ENCODE peak calls at places on chromosomes 6 and 20, in ten cellular contexts. A is H1, S is stomach, P is sigmoid colon, H is HCT116, Z is esophagus muscularis mucosa, U is upper lobe of left lung, X is endothelial cell of umbilical vein, G is breast epithelium, M is K562. N is an unnamed sample.

GRCh38 chr6:44527961-44528644 is 140.6 kb downstream of the CDC5L start:
- DNase-seq in U (no peak), H (no peak), X (no peak), S (no peak), G (no peak), A (no peak), P (no peak), Z (peak; percentile 55), M (no peak), N (no peak)

GRCh38 chr6:36335465-36336209 is 1.1 kb downstream of the BNIP5 start:
- DNase-seq in X (no peak), G (no peak), M (no peak), H (no peak), A (no peak), P (no peak), Z (no peak), S (no peak), U (no peak), N (no peak)

GRCh38 chr6:155107432-155108069 is 112.4 kb downstream of the TIAM2 start:
- DNase-seq in A (no peak), X (no peak), M (no peak), H (no peak), S (no peak), Z (no peak), P (no peak), U (no peak), G (no peak), N (no peak)

GRCh38 chr6:37985355-37985754 is 165.8 kb downstream of the ZFAND3 start:
- DNase-seq in G (no peak), A (no peak), U (no peak), S (no peak), Z (no peak), M (no peak), X (no peak), P (no peak), H (no peak), N (no peak)

GRCh38 chr20:45506398-45506797 is 9.0 kb downstream of the SPINT3 start:
- DNase-seq in X (no peak), S (no peak), P (no peak), G (no peak), M (no peak), H (no peak), Z (no peak), A (no peak), U (no peak), N (no peak)

GRCh38 chr6:148530394-148530923 is 187.8 kb downstream of the SASH1 start:
- DNase-seq in U (no peak), G (no peak), A (no peak), P (no peak), Z (peak; percentile 90), H (no peak), X (peak; percentile 87), S (no peak), M (peak; percentile 76), N (no peak)

GRCh38 chr6:143607959-143608358 is 69.8 kb upstream of the PHACTR2 start:
- DNase-seq in S (no peak), X (no peak), M (no peak), U (no peak), P (no peak), G (no peak), A (no peak), Z (no peak), H (no peak), N (no peak)

GRCh38 chr6:33163540-33163939 is 28.7 kb downstream of the COL11A2 start:
- DNase-seq in P (no peak), A (no peak), G (no peak), S (no peak), Z (no peak), M (no peak), U (no peak), X (no peak), H (no peak), N (no peak)

GRCh38 chr20:63101781-63102719 is 95.3 kb upstream of the BHLHE23 start:
- DNase-seq in A (no peak), M (no peak), P (peak; percentile 70), Z (no peak), X (peak; percentile 10), H (no peak), U (no peak), S (peak; percentile 39), G (no peak), N (peak; percentile 85)

GRCh38 chr6:50952092-50952932 is 133.6 kb downstream of the TFAP2B start:
- DNase-seq in A (no peak), Z (no peak), G (no peak), S (no peak), P (no peak), U (no peak), M (peak; percentile 68), H (no peak), X (no peak), N (no peak)

GRCh38 chr6:24704468-24704867 is 14.5 kb downstream of the C6orf62 start:
- DNase-seq in X (no peak), M (no peak), H (no peak), G (no peak), S (no peak), U (no peak), A (no peak), Z (no peak), P (no peak), N (no peak)
- TF ChIP-seq POLR2AphosphoS5 in X (no peak), M (no peak), H (no peak), G (no peak), S (no peak), U (no peak), A (no peak), Z (no peak), P (no peak), N (no peak)

DNA sequence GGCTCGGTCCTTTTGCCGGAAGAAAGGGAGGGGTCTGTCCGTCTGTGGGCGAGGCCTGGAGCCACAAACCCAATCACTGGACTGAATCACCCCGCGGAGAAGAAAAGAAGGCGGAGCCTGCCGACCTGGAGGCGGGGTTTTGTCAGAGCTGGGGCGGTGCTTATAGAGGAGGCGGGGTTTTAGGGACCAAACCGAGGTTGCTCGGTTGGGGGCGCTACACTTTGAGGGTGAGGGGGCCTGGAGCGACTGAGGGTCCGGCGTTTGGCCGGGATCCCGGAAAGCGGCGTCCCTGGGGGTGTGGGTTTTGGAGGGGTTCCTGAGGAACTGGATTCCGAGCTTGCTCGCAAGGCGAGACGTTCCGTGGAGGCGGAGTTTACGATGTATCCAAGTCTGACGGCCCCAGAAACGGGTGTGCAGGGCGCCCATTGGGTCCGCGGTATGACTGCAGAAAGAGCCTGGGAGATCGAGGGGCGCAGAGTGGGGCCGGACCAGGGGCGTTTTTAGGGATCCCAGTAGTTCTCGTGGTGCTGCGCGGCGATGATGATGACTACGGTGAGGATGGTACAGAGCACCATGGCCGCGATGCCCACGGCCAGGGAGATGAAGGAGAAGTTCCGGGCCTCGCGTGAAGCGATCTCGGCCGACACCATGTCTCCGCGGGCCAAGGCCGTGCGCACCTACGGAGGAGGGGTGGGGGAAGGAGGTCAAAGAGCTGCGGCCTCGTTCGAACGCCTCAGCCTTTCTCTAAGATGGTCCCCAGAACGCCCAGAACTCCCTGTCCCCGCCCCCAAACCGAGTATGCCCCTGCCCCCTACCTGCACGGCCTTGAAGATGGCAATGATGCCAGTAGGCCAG is 2.8 kb downstream of the PRRT1 start:
- DNase-seq in S (peak; percentile 86), H (no peak), A (peak; percentile 72), P (no peak), G (no peak), M (no peak), U (peak; percentile 52), X (peak; percentile 66), Z (no peak), N (peak; percentile 85)
- TF ChIP-seq CTCF in S (no peak), H (no peak), A (peak; percentile 39), P (no peak), G (no peak), M (no peak), U (no peak), X (peak; percentile 37), Z (no peak), N (no peak)

GRCh38 chr20:34045930-34046329 is 52.2 kb downstream of the RALY start:
- DNase-seq in G (no peak), M (no peak), P (no peak), U (no peak), S (peak; percentile 29), Z (no peak), X (no peak), A (peak; percentile 23), H (no peak), N (no peak)
- TF ChIP-seq POLR2A in G (no peak), M (no peak), P (no peak), U (no peak), S (no peak), Z (no peak), X (no peak), A (no peak), H (no peak), N (no peak)

GRCh38 chr20:49427751-49428518 is 54.5 kb downstream of the KCNB1 start:
- DNase-seq in Z (no peak), G (no peak), P (no peak), S (no peak), H (no peak), M (no peak), U (no peak), A (no peak), X (no peak), N (no peak)

GRCh38 chr20:49424536-49424935 is 57.9 kb downstream of the KCNB1 start:
- DNase-seq in H (no peak), Z (no peak), S (no peak), X (no peak), P (peak; percentile 70), A (no peak), M (peak; percentile 7), G (no peak), U (no peak), N (no peak)

GRCh38 chr20:49430320-49430719 is 52.1 kb downstream of the KCNB1 start:
- DNase-seq in M (no peak), Z (no peak), U (no peak), H (no peak), A (no peak), P (no peak), G (no peak), S (no peak), X (no peak), N (no peak)

GRCh38 chr20:49426395-49426794 is 56.1 kb downstream of the KCNB1 start:
- DNase-seq in S (no peak), A (no peak), U (no peak), X (no peak), Z (no peak), H (no peak), P (no peak), M (no peak), G (no peak), N (no peak)

GRCh38 chr20:49426873-49427272 is 55.6 kb downstream of the KCNB1 start:
- DNase-seq in A (no peak), U (no peak), Z (no peak), M (no peak), P (no peak), H (no peak), S (no peak), X (no peak), G (peak; percentile 45), N (no peak)
- TF ChIP-seq POLR2AphosphoS5 in A (no peak), U (no peak), Z (no peak), M (no peak), P (no peak), H (no peak), S (no peak), X (no peak), G (no peak), N (no peak)